ENCODE peak calls at places on chromosomes 4 and X, in ten cellular contexts. One of them, this sample, is unnamed.

GRCh38 chrX:132967049-132967448 is 8.6 kb upstream of the HS6ST2 start:
- DNase-seq in substantia nigra: no peak
- DNase-seq in stromal cell of bone marrow: no peak
- DNase-seq in fibroblast of mammary gland: no peak
- DNase-seq in epithelial cell of prostate: no peak
- DNase-seq in activated naive CD4-positive, alpha-beta T cell treated with Interleukin-2 at 50 U/mL for 16 hours: no peak
- DNase-seq in AG04449: no peak
- DNase-seq in OCI-LY7: no peak
- DNase-seq in occipital lobe: no peak
- DNase-seq in GM12865: no peak
- DNase-seq in this sample: no peak

GRCh38 chr4:115678425-115678941 is 565.1 kb upstream of the NDST4 start:
- DNase-seq in AG04449: no peak
- DNase-seq in substantia nigra: no peak
- DNase-seq in GM12865: no peak
- DNase-seq in stromal cell of bone marrow: no peak
- DNase-seq in OCI-LY7: no peak
- DNase-seq in activated naive CD4-positive, alpha-beta T cell treated with Interleukin-2 at 50 U/mL for 16 hours: no peak
- DNase-seq in occipital lobe: no peak
- DNase-seq in epithelial cell of prostate: no peak
- DNase-seq in fibroblast of mammary gland: no peak
- DNase-seq in this sample: no peak

GRCh38 chrX:49627030-49627777 is 28.4 kb downstream of the GAGE1 start:
- DNase-seq in substantia nigra: no peak
- DNase-seq in GM12865: peak; percentile 4
- DNase-seq in activated naive CD4-positive, alpha-beta T cell treated with Interleukin-2 at 50 U/mL for 16 hours: peak; percentile 13
- DNase-seq in epithelial cell of prostate: no peak
- DNase-seq in AG04449: no peak
- DNase-seq in fibroblast of mammary gland: peak; percentile 3
- DNase-seq in stromal cell of bone marrow: no peak
- DNase-seq in OCI-LY7: no peak
- DNase-seq in occipital lobe: no peak
- DNase-seq in this sample: peak; percentile 46

GRCh38 chr4:121784975-121785374 is 16.1 kb upstream of the EXOSC9 start:
- DNase-seq in fibroblast of mammary gland: peak; percentile 94
- DNase-seq in OCI-LY7: no peak
- DNase-seq in activated naive CD4-positive, alpha-beta T cell treated with Interleukin-2 at 50 U/mL for 16 hours: no peak
- DNase-seq in stromal cell of bone marrow: peak; percentile 94
- DNase-seq in epithelial cell of prostate: peak; percentile 59
- DNase-seq in substantia nigra: no peak
- DNase-seq in AG04449: peak; percentile 98
- DNase-seq in occipital lobe: no peak
- DNase-seq in GM12865: no peak
- DNase-seq in this sample: no peak

GRCh38 chr4:41406051-41406516 is 131.9 kb upstream of the LIMCH1 start:
- DNase-seq in occipital lobe: no peak
- DNase-seq in fibroblast of mammary gland: no peak
- DNase-seq in GM12865: no peak
- DNase-seq in epithelial cell of prostate: no peak
- DNase-seq in OCI-LY7: no peak
- DNase-seq in substantia nigra: no peak
- DNase-seq in stromal cell of bone marrow: no peak
- DNase-seq in AG04449: no peak
- DNase-seq in activated naive CD4-positive, alpha-beta T cell treated with Interleukin-2 at 50 U/mL for 16 hours: no peak
- DNase-seq in this sample: no peak

GRCh38 chrX:39477438-39478120 is 620.2 kb downstream of the BCOR start:
- DNase-seq in GM12865: peak; percentile 41
- DNase-seq in epithelial cell of prostate: no peak
- DNase-seq in fibroblast of mammary gland: no peak
- DNase-seq in OCI-LY7: no peak
- DNase-seq in substantia nigra: no peak
- DNase-seq in stromal cell of bone marrow: peak; percentile 3
- DNase-seq in AG04449: no peak
- DNase-seq in occipital lobe: no peak
- DNase-seq in activated naive CD4-positive, alpha-beta T cell treated with Interleukin-2 at 50 U/mL for 16 hours: peak; percentile 3
- DNase-seq in this sample: no peak

GRCh38 chrX:151488677-151489076 is 74.8 kb upstream of the PASD1 start:
- DNase-seq in activated naive CD4-positive, alpha-beta T cell treated with Interleukin-2 at 50 U/mL for 16 hours: peak; percentile 1
- DNase-seq in GM12865: peak; percentile 24
- DNase-seq in AG04449: no peak
- DNase-seq in epithelial cell of prostate: no peak
- DNase-seq in substantia nigra: no peak
- DNase-seq in occipital lobe: no peak
- DNase-seq in fibroblast of mammary gland: no peak
- DNase-seq in stromal cell of bone marrow: no peak
- DNase-seq in OCI-LY7: peak; percentile 2
- DNase-seq in this sample: no peak

GRCh38 chrX:47579537-47579936 is 2.7 kb upstream of the TIMP1 start:
- DNase-seq in occipital lobe: no peak
- DNase-seq in GM12865: peak; percentile 52
- DNase-seq in stromal cell of bone marrow: peak; percentile 47
- DNase-seq in epithelial cell of prostate: no peak
- DNase-seq in substantia nigra: no peak
- DNase-seq in activated naive CD4-positive, alpha-beta T cell treated with Interleukin-2 at 50 U/mL for 16 hours: peak; percentile 60
- DNase-seq in AG04449: no peak
- DNase-seq in OCI-LY7: no peak
- DNase-seq in fibroblast of mammary gland: peak; percentile 93
- DNase-seq in this sample: no peak

GRCh38 chr4:56979674-56980073 is 978 bp downstream of the POLR2B start:
- DNase-seq in epithelial cell of prostate: no peak
- DNase-seq in fibroblast of mammary gland: peak; percentile 52
- DNase-seq in occipital lobe: no peak
- DNase-seq in substantia nigra: no peak
- DNase-seq in GM12865: peak; percentile 76
- DNase-seq in OCI-LY7: peak; percentile 47
- DNase-seq in activated naive CD4-positive, alpha-beta T cell treated with Interleukin-2 at 50 U/mL for 16 hours: peak; percentile 57
- DNase-seq in stromal cell of bone marrow: no peak
- DNase-seq in AG04449: no peak
- DNase-seq in this sample: no peak

GRCh38 chrX:42536286-42536685 is 241.7 kb downstream of the PPP1R2C start:
- DNase-seq in fibroblast of mammary gland: no peak
- DNase-seq in AG04449: no peak
- DNase-seq in occipital lobe: no peak
- DNase-seq in epithelial cell of prostate: no peak
- DNase-seq in stromal cell of bone marrow: no peak
- DNase-seq in activated naive CD4-positive, alpha-beta T cell treated with Interleukin-2 at 50 U/mL for 16 hours: no peak
- DNase-seq in GM12865: no peak
- DNase-seq in OCI-LY7: no peak
- DNase-seq in substantia nigra: no peak
- DNase-seq in this sample: no peak

GRCh38 chr4:17400696-17401095 is 111.2 kb downstream of the QDPR start:
- DNase-seq in OCI-LY7: no peak
- DNase-seq in fibroblast of mammary gland: peak; percentile 58
- DNase-seq in AG04449: no peak
- DNase-seq in stromal cell of bone marrow: peak; percentile 9
- DNase-seq in occipital lobe: no peak
- DNase-seq in epithelial cell of prostate: no peak
- DNase-seq in GM12865: no peak
- DNase-seq in activated naive CD4-positive, alpha-beta T cell treated with Interleukin-2 at 50 U/mL for 16 hours: no peak
- DNase-seq in substantia nigra: no peak
- DNase-seq in this sample: no peak

GRCh38 chrX:155505296-155505695 is 46.9 kb upstream of the F8A3 start:
- DNase-seq in fibroblast of mammary gland: no peak
- DNase-seq in GM12865: no peak
- DNase-seq in stromal cell of bone marrow: no peak
- DNase-seq in occipital lobe: no peak
- DNase-seq in activated naive CD4-positive, alpha-beta T cell treated with Interleukin-2 at 50 U/mL for 16 hours: no peak
- DNase-seq in AG04449: no peak
- DNase-seq in epithelial cell of prostate: no peak
- DNase-seq in substantia nigra: no peak
- DNase-seq in OCI-LY7: no peak
- DNase-seq in this sample: no peak

GRCh38 chrX:118976599-118977340 is 2.4 kb downstream of the LONRF3 start:
- DNase-seq in OCI-LY7: peak; percentile 29
- DNase-seq in epithelial cell of prostate: no peak
- DNase-seq in AG04449: no peak
- DNase-seq in activated naive CD4-positive, alpha-beta T cell treated with Interleukin-2 at 50 U/mL for 16 hours: peak; percentile 25
- DNase-seq in substantia nigra: peak; percentile 1
- DNase-seq in occipital lobe: no peak
- DNase-seq in stromal cell of bone marrow: no peak
- DNase-seq in GM12865: peak; percentile 12
- DNase-seq in fibroblast of mammary gland: no peak
- DNase-seq in this sample: no peak

GRCh38 chr4:128061566-128062536 is 739 bp downstream of the LARP1B start:
- DNase-seq in occipital lobe: peak; percentile 59
- DNase-seq in GM12865: peak; percentile 70
- DNase-seq in fibroblast of mammary gland: peak; percentile 20
- DNase-seq in OCI-LY7: peak; percentile 79
- DNase-seq in epithelial cell of prostate: no peak
- DNase-seq in stromal cell of bone marrow: peak; percentile 12
- DNase-seq in AG04449: no peak
- DNase-seq in activated naive CD4-positive, alpha-beta T cell treated with Interleukin-2 at 50 U/mL for 16 hours: peak; percentile 69
- DNase-seq in substantia nigra: peak; percentile 57
- DNase-seq in this sample: peak; percentile 58

GRCh38 chr4:2637956-2638552 is 101.6 kb downstream of the FAM193A start:
- DNase-seq in fibroblast of mammary gland: no peak
- DNase-seq in activated naive CD4-positive, alpha-beta T cell treated with Interleukin-2 at 50 U/mL for 16 hours: no peak
- DNase-seq in occipital lobe: no peak
- DNase-seq in epithelial cell of prostate: no peak
- DNase-seq in OCI-LY7: no peak
- DNase-seq in AG04449: no peak
- DNase-seq in substantia nigra: no peak
- DNase-seq in GM12865: no peak
- DNase-seq in stromal cell of bone marrow: no peak
- DNase-seq in this sample: no peak

GRCh38 chrX:123665197-123665596 is 67.7 kb downstream of the THOC2 start:
- DNase-seq in AG04449: no peak
- DNase-seq in epithelial cell of prostate: peak; percentile 68
- DNase-seq in substantia nigra: no peak
- DNase-seq in fibroblast of mammary gland: peak; percentile 45
- DNase-seq in activated naive CD4-positive, alpha-beta T cell treated with Interleukin-2 at 50 U/mL for 16 hours: no peak
- DNase-seq in stromal cell of bone marrow: no peak
- DNase-seq in GM12865: no peak
- DNase-seq in occipital lobe: no peak
- DNase-seq in OCI-LY7: no peak
- DNase-seq in this sample: no peak

GRCh38 chrX:48754124-48754667 is 7.4 kb upstream of the GLOD5 start:
- DNase-seq in fibroblast of mammary gland: no peak
- DNase-seq in stromal cell of bone marrow: no peak
- DNase-seq in epithelial cell of prostate: no peak
- DNase-seq in substantia nigra: no peak
- DNase-seq in GM12865: no peak
- DNase-seq in occipital lobe: no peak
- DNase-seq in OCI-LY7: no peak
- DNase-seq in activated naive CD4-positive, alpha-beta T cell treated with Interleukin-2 at 50 U/mL for 16 hours: no peak
- DNase-seq in AG04449: no peak
- DNase-seq in this sample: no peak

GRCh38 chrX:19554786-19555185 is 39.5 kb upstream of the MAP3K15 start:
- DNase-seq in substantia nigra: no peak
- DNase-seq in epithelial cell of prostate: no peak
- DNase-seq in fibroblast of mammary gland: peak; percentile 75
- DNase-seq in occipital lobe: no peak
- DNase-seq in stromal cell of bone marrow: peak; percentile 87
- DNase-seq in AG04449: no peak
- DNase-seq in GM12865: peak; percentile 59
- DNase-seq in activated naive CD4-positive, alpha-beta T cell treated with Interleukin-2 at 50 U/mL for 16 hours: peak; percentile 42
- DNase-seq in OCI-LY7: no peak
- DNase-seq in this sample: no peak

GRCh38 chr4:154491731-154492249 is at the start of gene DCHS2:
- DNase-seq in activated naive CD4-positive, alpha-beta T cell treated with Interleukin-2 at 50 U/mL for 16 hours: no peak
- DNase-seq in substantia nigra: no peak
- DNase-seq in GM12865: no peak
- DNase-seq in OCI-LY7: no peak
- DNase-seq in epithelial cell of prostate: no peak
- DNase-seq in occipital lobe: no peak
- DNase-seq in AG04449: no peak
- DNase-seq in stromal cell of bone marrow: no peak
- DNase-seq in fibroblast of mammary gland: no peak
- DNase-seq in this sample: no peak

GRCh38 chrX:50723006-50723405 is 91.0 kb downstream of the SHROOM4 start:
- DNase-seq in occipital lobe: no peak
- DNase-seq in OCI-LY7: no peak
- DNase-seq in fibroblast of mammary gland: no peak
- DNase-seq in GM12865: no peak
- DNase-seq in epithelial cell of prostate: no peak
- DNase-seq in activated naive CD4-positive, alpha-beta T cell treated with Interleukin-2 at 50 U/mL for 16 hours: no peak
- DNase-seq in substantia nigra: no peak
- DNase-seq in stromal cell of bone marrow: no peak
- DNase-seq in AG04449: no peak
- DNase-seq in this sample: no peak

GRCh38 chr4:116959045-116959444 is 126.3 kb downstream of the TRAM1L1 start:
- DNase-seq in activated naive CD4-positive, alpha-beta T cell treated with Interleukin-2 at 50 U/mL for 16 hours: no peak
- DNase-seq in fibroblast of mammary gland: no peak
- DNase-seq in OCI-LY7: no peak
- DNase-seq in substantia nigra: no peak
- DNase-seq in epithelial cell of prostate: no peak
- DNase-seq in AG04449: no peak
- DNase-seq in stromal cell of bone marrow: no peak
- DNase-seq in GM12865: no peak
- DNase-seq in occipital lobe: no peak
- DNase-seq in this sample: no peak

GRCh38 chrX:101958139-101958538 is 26.3 kb upstream of the ZMAT1 start:
- DNase-seq in occipital lobe: no peak
- DNase-seq in OCI-LY7: no peak
- DNase-seq in AG04449: no peak
- DNase-seq in substantia nigra: no peak
- DNase-seq in stromal cell of bone marrow: no peak
- DNase-seq in epithelial cell of prostate: peak; percentile 0
- DNase-seq in fibroblast of mammary gland: peak; percentile 33
- DNase-seq in activated naive CD4-positive, alpha-beta T cell treated with Interleukin-2 at 50 U/mL for 16 hours: no peak
- DNase-seq in GM12865: no peak
- DNase-seq in this sample: no peak

GRCh38 chr4:69025191-69025998 is 70.9 kb upstream of the UGT2B7 start:
- DNase-seq in AG04449: no peak
- DNase-seq in fibroblast of mammary gland: no peak
- DNase-seq in stromal cell of bone marrow: no peak
- DNase-seq in occipital lobe: no peak
- DNase-seq in substantia nigra: no peak
- DNase-seq in GM12865: peak; percentile 59
- DNase-seq in OCI-LY7: peak; percentile 1
- DNase-seq in epithelial cell of prostate: no peak
- DNase-seq in activated naive CD4-positive, alpha-beta T cell treated with Interleukin-2 at 50 U/mL for 16 hours: no peak
- DNase-seq in this sample: no peak

GRCh38 chr4:135240796-135241195 is 1039.2 kb upstream of the PABPC4L start:
- DNase-seq in AG04449: no peak
- DNase-seq in activated naive CD4-positive, alpha-beta T cell treated with Interleukin-2 at 50 U/mL for 16 hours: no peak
- DNase-seq in stromal cell of bone marrow: no peak
- DNase-seq in epithelial cell of prostate: no peak
- DNase-seq in substantia nigra: no peak
- DNase-seq in OCI-LY7: no peak
- DNase-seq in GM12865: no peak
- DNase-seq in occipital lobe: peak; percentile 28
- DNase-seq in fibroblast of mammary gland: peak; percentile 11
- DNase-seq in this sample: no peak

GRCh38 chrX:153590961-153591956 is 7.7 kb downstream of the CCNQ start:
- DNase-seq in fibroblast of mammary gland: no peak
- DNase-seq in AG04449: no peak
- DNase-seq in epithelial cell of prostate: no peak
- DNase-seq in substantia nigra: no peak
- DNase-seq in occipital lobe: no peak
- DNase-seq in OCI-LY7: peak; percentile 62
- DNase-seq in GM12865: no peak
- DNase-seq in stromal cell of bone marrow: no peak
- DNase-seq in activated naive CD4-positive, alpha-beta T cell treated with Interleukin-2 at 50 U/mL for 16 hours: no peak
- DNase-seq in this sample: no peak

GRCh38 chr4:73223258-73223651 is 35.3 kb downstream of the ANKRD17 start:
- DNase-seq in OCI-LY7: no peak
- DNase-seq in GM12865: no peak
- DNase-seq in stromal cell of bone marrow: no peak
- DNase-seq in fibroblast of mammary gland: no peak
- DNase-seq in substantia nigra: no peak
- DNase-seq in activated naive CD4-positive, alpha-beta T cell treated with Interleukin-2 at 50 U/mL for 16 hours: no peak
- DNase-seq in epithelial cell of prostate: no peak
- DNase-seq in occipital lobe: no peak
- DNase-seq in AG04449: no peak
- DNase-seq in this sample: no peak

GRCh38 chr4:109560687-109561452 is 824 bp downstream of the MCUB start:
- DNase-seq in fibroblast of mammary gland: peak; percentile 87
- DNase-seq in activated naive CD4-positive, alpha-beta T cell treated with Interleukin-2 at 50 U/mL for 16 hours: peak; percentile 64
- DNase-seq in occipital lobe: peak; percentile 15
- DNase-seq in stromal cell of bone marrow: peak; percentile 88
- DNase-seq in epithelial cell of prostate: no peak
- DNase-seq in GM12865: peak; percentile 88
- DNase-seq in OCI-LY7: peak; percentile 82
- DNase-seq in substantia nigra: peak; percentile 15
- DNase-seq in AG04449: peak; percentile 17
- DNase-seq in this sample: peak; percentile 25

GRCh38 chr4:16183604-16184003 is 42.7 kb downstream of the TAPT1 start:
- DNase-seq in occipital lobe: no peak
- DNase-seq in epithelial cell of prostate: no peak
- DNase-seq in fibroblast of mammary gland: no peak
- DNase-seq in substantia nigra: no peak
- DNase-seq in OCI-LY7: no peak
- DNase-seq in AG04449: no peak
- DNase-seq in stromal cell of bone marrow: no peak
- DNase-seq in activated naive CD4-positive, alpha-beta T cell treated with Interleukin-2 at 50 U/mL for 16 hours: no peak
- DNase-seq in GM12865: no peak
- DNase-seq in this sample: no peak